ENCODE peak calls at places on chromosomes 16 and 17, in eight cellular contexts. N is choroid plexus epithelial cell, Z is AG09309, B is Peyer's patch, K is AG10803, H is mammary epithelial cell, S is adrenal gland, I is lower leg skin. P is an unnamed sample.

GRCh38 chr17:71764507-71764906 is 356.3 kb upstream of the SOX9 start:
- DNase-seq in I (no peak), S (peak; percentile 23), K (no peak), Z (no peak), N (peak; percentile 15), H (no peak), B (no peak), P (no peak)

GRCh38 chr17:79243996-79244395 is 169.4 kb downstream of the ENGASE start:
- DNase-seq in Z (no peak), B (no peak), K (no peak), N (no peak), H (no peak), I (no peak), S (no peak), P (no peak)

GRCh38 chr17:62126292-62126691 is 61.2 kb upstream of the MED13 start:
- DNase-seq in Z (no peak), H (no peak), I (peak; percentile 0), S (no peak), B (no peak), N (no peak), K (no peak), P (no peak)

GRCh38 chr17:2649191-2649590 is 55.7 kb downstream of the PAFAH1B1 start:
- DNase-seq in K (no peak), Z (no peak), N (no peak), S (no peak), H (no peak), I (no peak), B (no peak), P (no peak)

GRCh38 chr17:41511130-41511529 is 5.7 kb upstream of the KRT13 start:
- DNase-seq in N (no peak), S (no peak), H (no peak), K (no peak), Z (no peak), B (no peak), I (no peak), P (no peak)

GRCh38 chr17:65208753-65209152 is 71.6 kb downstream of the RGS9 start:
- DNase-seq in S (no peak), B (no peak), N (no peak), Z (no peak), H (no peak), I (no peak), K (no peak), P (no peak)

GRCh38 chr17:73551756-73552155 is 92.5 kb downstream of the SDK2 start:
- DNase-seq in N (no peak), K (peak; percentile 26), H (no peak), B (no peak), Z (no peak), S (no peak), I (no peak), P (no peak)

GRCh38 chr16:11586375-11586855 is 304 bp downstream of the LITAF start:
- DNase-seq in K (no peak), N (no peak), Z (no peak), I (no peak), B (no peak), S (no peak), H (no peak), P (no peak)

GRCh38 chr17:20952183-20952582 is 90.6 kb downstream of the USP22 start:
- DNase-seq in Z (no peak), H (no peak), K (no peak), N (no peak), S (no peak), I (no peak), B (no peak), P (no peak)

GRCh38 chr16:27259710-27260109 is 8.9 kb downstream of the NSMCE1 start:
- DNase-seq in Z (no peak), B (no peak), H (no peak), I (no peak), N (no peak), K (no peak), S (no peak), P (no peak)

GRCh38 chr17:48636177-48637018 is 10.2 kb upstream of the HOXB9 start:
- DNase-seq in I (peak; percentile 92), N (peak; percentile 16), Z (no peak), K (peak; percentile 78), H (peak; percentile 50), B (peak; percentile 43), S (peak; percentile 66), P (peak; percentile 14)

GRCh38 chr17:34567665-34568064 is 11.7 kb upstream of the TMEM132E start:
- DNase-seq in I (no peak), B (no peak), K (peak; percentile 4), S (peak; percentile 57), Z (no peak), N (no peak), H (no peak), P (no peak)

GRCh38 chr17:76700290-76700626 is 10.5 kb downstream of the MXRA7 start:
- DNase-seq in B (no peak), K (no peak), H (no peak), N (no peak), S (no peak), I (no peak), Z (no peak), P (no peak)

DNA sequence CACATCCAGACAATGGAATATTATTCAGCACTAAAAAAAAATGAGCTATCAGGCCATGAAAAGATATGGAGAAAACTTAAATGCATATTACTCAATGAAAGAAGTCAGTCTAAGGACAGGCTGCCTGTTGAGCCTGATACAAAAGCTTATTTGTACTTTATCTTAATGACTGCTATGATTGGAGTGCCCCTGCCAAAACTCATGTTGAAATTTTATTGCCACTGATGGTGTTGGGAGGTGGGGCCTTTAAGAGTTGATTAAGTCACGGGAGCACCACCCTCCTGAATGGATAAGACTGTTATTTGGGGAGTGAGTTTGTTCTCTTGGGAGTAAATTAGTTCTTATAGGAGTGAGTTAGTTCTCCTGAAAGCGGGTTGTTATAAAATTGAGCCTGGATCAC is 9.9 kb downstream of the C17orf67 start:
- DNase-seq in I (no peak), Z (no peak), K (no peak), H (no peak), N (no peak), B (no peak), S (no peak), P (no peak)
- TF ChIP-seq CTCF in I (no peak), Z (no peak), K (no peak), H (no peak), N (no peak), B (no peak), S (no peak), P (no peak)

DNA sequence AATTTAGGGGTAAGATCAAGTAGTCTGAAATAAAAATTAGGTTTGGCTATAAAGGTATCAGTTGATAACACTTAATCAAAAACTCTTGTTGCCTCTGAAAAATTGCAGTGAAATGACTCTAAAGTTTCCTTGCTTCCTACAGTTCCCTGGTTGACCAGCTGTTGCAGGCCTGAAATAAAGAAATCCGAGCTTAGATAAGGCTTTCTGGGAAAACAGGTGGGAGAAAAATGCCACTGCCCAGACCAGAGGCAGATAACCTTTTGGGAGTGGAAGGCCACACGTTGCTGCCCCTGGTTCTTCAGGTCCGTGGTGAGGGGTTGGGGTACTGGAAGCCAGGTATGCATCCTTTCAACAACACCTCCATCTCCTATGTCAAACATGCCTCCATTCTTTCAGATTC is 111.3 kb downstream of the HS3ST3A1 start:
- DNase-seq in I (no peak), B (no peak), N (no peak), Z (no peak), S (no peak), H (no peak), K (no peak), P (no peak)
- TF ChIP-seq CTCF in I (no peak), B (no peak), N (no peak), Z (no peak), S (no peak), H (peak; percentile 2), K (peak; percentile 27), P (no peak)

DNA sequence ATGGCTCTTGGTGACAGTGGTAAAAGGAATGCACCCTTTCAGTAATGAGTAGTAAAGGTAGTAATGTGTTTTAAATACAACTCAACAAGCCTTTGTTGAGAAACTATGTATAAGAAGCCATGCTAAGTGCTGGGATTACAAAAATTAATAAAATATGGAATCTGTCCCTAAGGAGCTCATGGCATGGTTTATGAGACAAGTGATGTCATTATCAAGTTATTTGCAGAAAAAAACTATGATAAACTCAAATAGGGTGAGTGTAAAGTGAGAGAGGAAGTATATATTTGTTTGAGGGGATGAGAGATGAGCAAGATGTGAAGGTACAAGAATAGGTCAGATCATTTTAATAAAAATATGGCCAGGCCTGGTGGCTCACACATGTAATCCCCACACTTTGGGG is 76.9 kb downstream of the NF1 start:
- DNase-seq in H (no peak), I (no peak), S (no peak), K (peak; percentile 14), B (no peak), N (no peak), Z (no peak), P (no peak)
- TF ChIP-seq CTCF in H (no peak), I (no peak), S (no peak), K (no peak), B (no peak), N (no peak), Z (no peak), P (no peak)

GRCh38 chr17:6713130-6713917 is at the start of gene SLC13A5:
- DNase-seq in Z (no peak), B (no peak), I (peak; percentile 86), N (peak; percentile 15), K (no peak), S (peak; percentile 27), H (peak; percentile 11), P (no peak)
- TF ChIP-seq CTCF in Z (peak; percentile 31), B (no peak), I (no peak), N (peak; percentile 33), K (peak; percentile 11), S (peak; percentile 33), H (peak; percentile 34), P (peak; percentile 45)

GRCh38 chr17:82243648-82244412 is 15.0 kb downstream of the SLC16A3 start:
- DNase-seq in H (no peak), S (no peak), B (no peak), K (no peak), Z (no peak), N (no peak), I (no peak), P (no peak)

GRCh38 chr17:82242977-82243647 is 14.3 kb downstream of the SLC16A3 start:
- DNase-seq in S (peak; percentile 92), N (peak; percentile 91), B (no peak), H (peak; percentile 64), Z (peak; percentile 58), I (no peak), K (peak; percentile 88), P (peak; percentile 68)

GRCh38 chr17:82246040-82246364 is 17.2 kb downstream of the SLC16A3 start:
- DNase-seq in K (no peak), I (no peak), H (no peak), S (no peak), Z (no peak), B (no peak), N (no peak), P (no peak)

GRCh38 chr17:82245144-82246039 is 16.6 kb downstream of the SLC16A3 start:
- DNase-seq in I (no peak), B (no peak), K (no peak), N (no peak), Z (no peak), S (no peak), H (peak; percentile 43), P (no peak)

GRCh38 chr17:82244413-82245140 is 15.7 kb downstream of the SLC16A3 start:
- DNase-seq in I (no peak), S (no peak), H (no peak), B (no peak), N (peak; percentile 69), K (peak; percentile 53), Z (no peak), P (peak; percentile 51)
- TF ChIP-seq CTCF in I (no peak), S (peak; percentile 41), H (peak; percentile 44), B (peak; percentile 58), N (peak; percentile 79), K (peak; percentile 60), Z (peak; percentile 66), P (peak; percentile 75)